ENCODE peak calls at places on chromosomes 12 and 14, in eight cellular contexts. R is esophagus squamous epithelium, G is tibial nerve, F is stomach, Y is lower leg skin, A is K562, C is HCT116, M is heart left ventricle. I is an unnamed sample.

GRCh38 chr14:101791919-101792572 is 30.5 kb downstream of the PPP2R5C start:
- DNase-seq in R (no peak), G (no peak), F (no peak), Y (no peak), A (no peak), C (no peak), M (no peak), I (no peak)

GRCh38 chr12:30836656-30837445 is 82.1 kb upstream of the CAPRIN2 start:
- DNase-seq in R (no peak), G (no peak), F (no peak), Y (no peak), A (no peak), C (no peak), M (no peak), I (no peak)

GRCh38 chr14:54814076-54814475 is 88.5 kb downstream of the GCH1 start:
- DNase-seq in R (no peak), G (no peak), F (no peak), Y (no peak), A (peak; percentile 40), C (no peak), M (no peak), I (peak; percentile 13)

GRCh38 chr14:93041002-93041401 is 74.7 kb downstream of the ITPK1 start:
- DNase-seq in R (no peak), G (no peak), F (no peak), Y (no peak), A (no peak), C (no peak), M (no peak), I (no peak)

GRCh38 chr14:30450620-30451019 is 108.3 kb upstream of the G2E3 start:
- DNase-seq in R (no peak), G (no peak), F (no peak), Y (no peak), A (no peak), C (no peak), M (no peak), I (no peak)

GRCh38 chr14:93731753-93732152 is 56.5 kb downstream of the PRIMA1 start:
- DNase-seq in R (no peak), G (no peak), F (no peak), Y (no peak), A (no peak), C (no peak), M (no peak), I (no peak)

GRCh38 chr12:52917800-52918199 is 12.9 kb upstream of the KRT8 start:
- DNase-seq in R (no peak), G (no peak), F (no peak), Y (no peak), A (no peak), C (no peak), M (no peak), I (no peak)

GRCh38 chr14:52922059-52922458 is 28.8 kb downstream of the FERMT2 start:
- DNase-seq in R (no peak), G (no peak), F (no peak), Y (no peak), A (no peak), C (no peak), M (no peak), I (no peak)

GRCh38 chr14:105445901-105446845 is 26.5 kb downstream of the MTA1 start:
- DNase-seq in R (no peak), G (no peak), F (no peak), Y (peak; percentile 83), A (no peak), C (no peak), M (no peak), I (no peak)

DNA sequence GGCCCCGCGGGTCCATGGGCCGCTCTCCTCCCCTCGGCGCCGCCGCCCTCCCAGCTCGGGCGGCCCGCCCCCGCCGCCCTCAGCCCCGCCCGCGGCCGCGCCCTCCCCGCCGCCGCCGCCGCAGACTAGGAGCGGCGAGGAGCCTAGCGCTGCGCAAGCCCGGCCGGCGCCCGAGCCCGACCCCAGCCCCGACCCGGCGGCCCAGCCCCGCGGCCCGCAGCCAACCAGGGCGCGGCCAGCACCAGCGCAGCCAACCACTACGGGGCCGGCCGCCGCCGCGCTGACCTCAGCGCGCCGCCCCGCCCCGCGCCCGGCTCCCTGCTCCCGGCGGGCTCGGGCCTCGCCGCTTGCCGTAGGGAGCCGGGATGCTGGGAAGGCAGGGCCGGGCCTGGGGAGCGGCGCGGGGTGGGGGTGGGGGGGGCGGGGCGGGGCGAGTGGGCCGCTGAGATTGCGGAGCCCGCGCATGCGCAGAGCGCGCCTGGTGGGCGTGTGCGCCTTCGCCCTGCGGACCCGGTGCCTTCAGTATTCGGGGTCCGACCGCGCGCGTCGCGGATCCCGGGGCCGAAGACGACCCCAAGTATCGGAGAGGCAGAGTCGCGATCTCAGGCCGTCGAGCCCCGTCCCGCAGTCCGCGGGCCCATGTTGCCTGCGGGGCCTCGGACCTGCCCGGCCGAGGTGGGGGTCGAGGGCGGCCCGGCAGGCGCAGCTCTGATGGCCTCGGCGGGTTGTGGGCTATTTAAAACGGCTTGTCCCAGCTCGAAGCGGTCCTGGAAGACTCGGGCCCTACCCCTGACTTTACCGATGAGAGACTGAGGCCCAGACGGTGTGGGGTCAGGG is at the start of gene CDC42BPB:
- DNase-seq in R (no peak), G (peak; percentile 73), F (peak; percentile 92), Y (peak; percentile 96), A (peak; percentile 88), C (peak; percentile 74), M (peak; percentile 91), I (peak; percentile 94)
- TF ChIP-seq POLR2A in R (no peak), G (peak; percentile 35), F (no peak), Y (no peak), A (no peak), C (no peak), M (no peak), I (peak; percentile 48)

GRCh38 chr12:121801601-121802484 is 2.0 kb upstream of the SETD1B start:
- DNase-seq in R (no peak), G (no peak), F (no peak), Y (no peak), A (no peak), C (no peak), M (no peak), I (no peak)
- TF ChIP-seq POLR2A in R (no peak), G (no peak), F (no peak), Y (no peak), A (peak; percentile 8), C (no peak), M (no peak), I (no peak)

GRCh38 chr12:68611094-68611818 is 557 bp downstream of the RAP1B start:
- DNase-seq in R (no peak), G (peak; percentile 22), F (peak; percentile 68), Y (peak; percentile 94), A (peak; percentile 76), C (no peak), M (peak; percentile 78), I (peak; percentile 19)
- TF ChIP-seq POLR2A in R (no peak), G (peak; percentile 38), F (no peak), Y (no peak), A (no peak), C (no peak), M (no peak), I (peak; percentile 6)

GRCh38 chr12:537772-538171 is 78.0 kb downstream of the B4GALNT3 start:
- DNase-seq in R (no peak), G (no peak), F (peak; percentile 70), Y (no peak), A (no peak), C (peak; percentile 29), M (no peak), I (no peak)

GRCh38 chr12:536751-537150 is 77.0 kb downstream of the B4GALNT3 start:
- DNase-seq in R (no peak), G (no peak), F (no peak), Y (no peak), A (no peak), C (no peak), M (no peak), I (no peak)

GRCh38 chr12:539540-540310 is 80.0 kb downstream of the B4GALNT3 start:
- DNase-seq in R (no peak), G (no peak), F (no peak), Y (no peak), A (no peak), C (no peak), M (no peak), I (no peak)

GRCh38 chr12:541676-542289 is 82.0 kb downstream of the B4GALNT3 start:
- DNase-seq in R (no peak), G (no peak), F (no peak), Y (no peak), A (no peak), C (no peak), M (no peak), I (no peak)

DNA sequence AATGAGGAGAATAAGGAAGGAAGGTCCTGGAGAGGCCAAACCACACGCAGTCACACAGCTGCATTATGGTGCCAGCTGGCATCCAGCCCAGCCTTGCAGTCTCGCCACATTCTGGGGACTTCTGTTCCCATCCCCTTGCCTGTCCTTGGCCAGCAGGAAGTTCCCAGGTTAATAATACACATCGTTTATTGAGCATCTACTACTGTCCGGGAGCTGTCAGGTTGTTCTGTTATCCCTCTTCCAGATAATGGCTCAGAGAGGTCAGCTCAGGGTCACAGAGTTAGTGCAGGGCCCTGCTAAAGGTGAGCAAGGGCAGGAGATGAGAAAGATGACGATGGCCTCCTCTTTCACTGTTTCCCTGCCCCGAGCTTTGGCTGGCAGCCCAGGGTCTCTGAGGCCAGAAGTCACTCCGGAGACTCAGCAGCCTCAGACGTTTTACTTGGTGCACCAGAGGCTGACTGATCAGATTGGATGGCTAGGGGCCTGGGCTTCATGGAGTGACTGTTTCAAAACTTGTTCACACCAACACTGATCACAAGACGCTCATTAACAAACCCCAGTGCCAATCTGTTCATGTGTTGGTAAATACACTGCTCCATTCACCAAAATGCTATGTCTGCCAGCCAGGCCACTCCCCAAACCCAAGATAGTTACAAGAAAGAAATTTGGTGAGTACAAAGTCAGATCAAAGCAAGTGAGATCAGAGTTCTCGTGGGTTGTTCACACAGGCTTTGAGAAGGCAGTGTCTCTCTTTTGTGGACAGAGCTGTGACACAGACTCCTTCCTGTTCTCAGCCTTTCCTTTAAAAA is 79.2 kb downstream of the B4GALNT3 start:
- DNase-seq in R (no peak), G (no peak), F (peak; percentile 82), Y (no peak), A (no peak), C (peak; percentile 45), M (peak; percentile 64), I (no peak)
- TF ChIP-seq POLR2A in R (peak; percentile 24), G (no peak), F (no peak), Y (no peak), A (no peak), C (no peak), M (no peak), I (no peak)

DNA sequence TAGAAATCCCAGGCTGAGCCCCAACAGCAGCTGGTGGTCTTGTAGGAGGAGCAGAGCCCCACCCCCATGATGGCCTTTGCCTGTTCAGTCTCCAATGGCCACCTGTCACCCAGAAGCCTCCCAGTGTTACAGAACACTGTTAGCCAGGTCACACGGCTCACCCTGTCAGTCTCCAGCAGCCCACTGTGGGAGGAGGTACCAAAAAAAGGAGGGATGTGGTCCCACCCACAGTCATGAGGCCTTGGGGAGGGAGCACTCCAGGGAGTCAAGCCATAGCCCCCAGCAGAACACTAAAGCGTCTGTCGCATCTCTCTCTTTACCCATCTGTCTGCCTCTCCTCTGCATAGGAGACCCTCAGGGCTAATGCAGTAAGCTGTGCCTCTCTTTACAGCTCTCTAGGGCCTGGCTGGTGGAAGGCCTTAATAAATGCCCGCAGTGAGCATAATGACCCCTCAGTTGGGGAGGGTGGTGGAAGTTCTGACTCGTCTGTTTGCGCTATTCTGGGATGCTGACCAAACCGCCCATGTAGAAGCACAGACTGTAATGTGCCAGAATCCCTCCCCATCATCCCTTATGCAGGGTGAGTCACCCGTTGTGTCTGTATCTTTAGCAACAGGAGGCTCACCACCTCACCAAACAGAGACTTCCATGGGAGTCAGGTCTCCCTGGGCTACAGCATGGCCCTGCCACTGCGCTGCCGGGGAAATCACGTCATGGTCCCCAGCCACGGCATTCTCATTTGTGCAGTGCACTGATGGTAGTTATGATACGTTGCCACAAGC is 14.6 kb downstream of the C14orf132 start:
- DNase-seq in R (no peak), G (no peak), F (no peak), Y (peak; percentile 87), A (no peak), C (no peak), M (peak; percentile 82), I (peak; percentile 91)
- TF ChIP-seq POLR2A in R (no peak), G (no peak), F (no peak), Y (no peak), A (no peak), C (no peak), M (no peak), I (no peak)